ENCODE peak calls at places on chromosomes 12 and 14, in five cellular contexts. Q, I, G, H and P are unnamed samples.

GRCh38 chr12:127810026-127810425 is 456.9 kb upstream of the TMEM132C start:
- DNase-seq in Q (no peak), I (no peak), G (peak), H (peak), P (no peak)

GRCh38 chr14:38616959-38617358 is 361.1 kb upstream of the CLEC14A start:
- DNase-seq in Q (peak), I (no peak), G (no peak), H (peak), P (no peak)

GRCh38 chr14:105485720-105486332 is 860 bp upstream of the CRIP1 start:
- DNase-seq in Q (no peak), I (no peak), G (peak), H (peak), P (peak)

GRCh38 chr12:28269851-28270250 is 79.6 kb downstream of the CCDC91 start:
- DNase-seq in Q (no peak), I (no peak), G (no peak), H (no peak), P (no peak)

GRCh38 chr12:122304924-122305323 is 38.6 kb upstream of the VPS33A start:
- DNase-seq in Q (peak), I (no peak), G (no peak), H (no peak), P (no peak)

GRCh38 chr12:60072911-60073310 is 477.1 kb downstream of the SLC16A7 start:
- DNase-seq in Q (peak), I (no peak), G (peak), H (peak), P (no peak)

GRCh38 chr12:111361073-111361716 is 7.7 kb downstream of the PHETA1 start:
- DNase-seq in Q (no peak), I (no peak), G (no peak), H (no peak), P (no peak)

GRCh38 chr12:80469681-80470080 is 25.6 kb downstream of the PTPRQ start:
- DNase-seq in Q (no peak), I (no peak), G (no peak), H (no peak), P (no peak)

GRCh38 chr12:12613334-12613733 is 1.7 kb downstream of the CREBL2 start:
- DNase-seq in Q (no peak), I (no peak), G (peak), H (no peak), P (no peak)
- H3K23ac ChIP-seq in Q (peak), I (no peak), G (no peak), H (no peak), P (no peak)

GRCh38 chr14:95258156-95258555 is 61.6 kb downstream of the CLMN start:
- DNase-seq in Q (no peak), I (no peak), G (no peak), H (no peak), P (no peak)
- H3K23ac ChIP-seq in Q (no peak), I (no peak), G (no peak), H (peak), P (no peak)

GRCh38 chr12:118581396-118581795 is 205.0 kb downstream of the SUDS3 start:
- DNase-seq in Q (no peak), I (no peak), G (no peak), H (no peak), P (no peak)

GRCh38 chr12:118571730-118572129 is 195.4 kb downstream of the SUDS3 start:
- DNase-seq in Q (no peak), I (no peak), G (no peak), H (no peak), P (no peak)

DNA sequence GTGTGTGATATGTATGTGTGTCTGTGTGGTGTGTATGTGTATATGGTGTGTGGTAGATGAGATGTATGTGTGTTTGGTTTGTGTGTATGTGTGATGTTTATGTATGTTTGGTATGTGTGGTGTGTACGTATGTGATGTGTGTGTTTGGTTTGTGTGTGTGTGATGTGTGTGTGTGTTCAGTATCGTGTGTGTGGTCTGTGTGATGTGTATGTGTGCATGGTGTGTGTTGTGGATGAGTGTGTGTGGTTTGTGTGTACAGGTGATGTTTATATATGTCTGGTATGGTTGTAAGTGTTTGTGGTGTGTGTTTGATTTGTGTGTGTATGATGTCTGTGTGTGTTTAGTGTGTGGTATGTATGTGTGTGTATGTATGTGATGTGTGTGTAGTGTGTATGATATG is 199.4 kb downstream of the SUDS3 start:
- DNase-seq in Q (no peak), I (no peak), G (no peak), H (no peak), P (no peak)
- H3K23ac ChIP-seq in Q (no peak), I (no peak), G (no peak), H (no peak), P (no peak)

DNA sequence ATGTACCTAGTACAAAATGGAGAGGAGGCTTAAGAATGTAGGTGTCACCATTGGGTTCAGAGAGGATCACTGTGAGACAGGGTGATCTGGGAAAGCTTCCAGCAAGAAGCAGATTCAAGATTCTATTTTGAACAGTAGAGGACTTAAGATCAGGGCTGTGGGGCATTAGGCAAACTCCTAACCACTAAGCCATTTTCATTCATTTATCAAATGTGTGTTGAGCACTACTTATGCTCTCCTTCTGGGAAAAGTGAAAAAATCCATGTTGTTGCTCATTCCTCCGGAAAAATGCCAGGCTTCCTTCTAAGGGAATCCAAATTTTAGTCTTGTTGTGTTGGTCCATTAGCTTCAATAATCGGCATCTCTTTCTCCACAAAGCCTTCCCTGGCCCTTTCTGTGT is 163.4 kb downstream of the NUAK1 start:
- DNase-seq in Q (no peak), I (no peak), G (no peak), H (no peak), P (no peak)
- H3K23ac ChIP-seq in Q (no peak), I (no peak), G (no peak), H (no peak), P (no peak)

DNA sequence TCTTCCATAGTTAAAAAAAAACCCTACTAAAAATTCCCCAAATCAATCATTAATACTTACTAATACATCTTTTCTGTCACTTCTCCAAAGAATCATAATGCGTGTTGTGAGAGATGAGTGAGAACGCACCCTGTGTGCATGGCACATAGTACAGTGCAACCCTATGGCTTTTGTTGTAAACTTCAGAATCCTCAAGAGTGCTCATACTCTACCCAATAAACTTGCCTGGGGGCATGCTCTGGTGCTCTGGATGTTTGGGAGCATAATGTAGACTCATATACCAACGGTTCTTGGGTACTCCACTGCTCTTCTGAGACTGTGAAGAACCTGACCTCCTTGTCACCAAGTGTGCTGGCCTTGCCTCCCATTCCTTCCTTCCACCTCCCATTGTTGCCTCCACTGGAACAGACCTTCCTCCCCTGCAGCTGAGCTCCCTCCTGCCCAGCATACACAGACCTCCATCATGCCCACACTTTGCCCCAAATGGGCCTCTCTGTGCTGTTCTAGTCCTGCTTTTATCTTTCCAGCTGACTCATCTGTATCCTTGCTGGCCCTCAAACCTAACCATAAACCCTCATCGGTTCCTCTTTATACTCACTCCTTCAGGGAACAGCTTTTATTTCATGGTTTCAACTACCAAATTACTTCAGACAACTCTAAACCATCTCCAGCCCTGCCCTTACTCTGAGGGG is 8.9 kb downstream of the DCP1B start:
- DNase-seq in Q (no peak), I (no peak), G (no peak), H (no peak), P (no peak)
- H3K23ac ChIP-seq in Q (peak), I (no peak), G (no peak), H (no peak), P (no peak)

GRCh38 chr12:113609692-113610469 is 138.2 kb upstream of the LHX5 start:
- DNase-seq in Q (no peak), I (peak), G (no peak), H (no peak), P (peak)

GRCh38 chr12:113611652-113612051 is 140.0 kb upstream of the LHX5 start:
- DNase-seq in Q (no peak), I (no peak), G (no peak), H (no peak), P (no peak)

GRCh38 chr12:113612076-113612728 is 140.5 kb upstream of the LHX5 start:
- DNase-seq in Q (no peak), I (no peak), G (no peak), H (no peak), P (no peak)

GRCh38 chr12:113613414-113613813 is 141.7 kb upstream of the LHX5 start:
- DNase-seq in Q (no peak), I (no peak), G (no peak), H (no peak), P (no peak)

DNA sequence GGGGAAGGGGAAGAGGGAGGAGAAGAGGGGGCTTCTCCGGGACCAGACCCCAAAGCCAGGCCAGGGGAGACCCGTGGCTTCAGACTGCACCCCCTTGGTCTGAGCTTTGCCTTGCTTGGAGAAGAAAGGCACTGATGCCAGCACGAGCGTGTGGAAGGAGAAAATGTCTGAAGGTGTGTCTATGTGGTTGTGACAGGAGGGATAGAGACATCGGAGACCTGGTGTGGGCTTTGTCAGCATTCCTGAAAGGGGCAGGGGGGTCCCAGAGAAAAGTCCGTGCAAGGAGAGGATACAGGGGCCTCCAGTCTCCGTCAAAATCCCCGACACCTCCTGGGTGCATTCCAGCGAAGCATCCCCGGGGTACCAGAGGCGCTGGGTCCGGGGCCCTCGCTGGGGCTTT is 139.0 kb upstream of the LHX5 start:
- DNase-seq in Q (no peak), I (no peak), G (no peak), H (no peak), P (no peak)
- H3K23ac ChIP-seq in Q (no peak), I (no peak), G (no peak), H (no peak), P (no peak)

GRCh38 chr12:68013181-68013580 is 23.9 kb downstream of the IFNG-AS1 start:
- DNase-seq in Q (no peak), I (no peak), G (no peak), H (no peak), P (no peak)
- H3K23ac ChIP-seq in Q (no peak), I (no peak), G (no peak), H (no peak), P (no peak)

GRCh38 chr12:50415899-50416479 is 15.3 kb downstream of the LARP4 start:
- DNase-seq in Q (no peak), I (no peak), G (no peak), H (no peak), P (no peak)

GRCh38 chr12:50419112-50419909 is 18.6 kb downstream of the LARP4 start:
- DNase-seq in Q (no peak), I (no peak), G (no peak), H (peak), P (no peak)
- H3K23ac ChIP-seq in Q (no peak), I (no peak), G (no peak), H (no peak), P (no peak)

DNA sequence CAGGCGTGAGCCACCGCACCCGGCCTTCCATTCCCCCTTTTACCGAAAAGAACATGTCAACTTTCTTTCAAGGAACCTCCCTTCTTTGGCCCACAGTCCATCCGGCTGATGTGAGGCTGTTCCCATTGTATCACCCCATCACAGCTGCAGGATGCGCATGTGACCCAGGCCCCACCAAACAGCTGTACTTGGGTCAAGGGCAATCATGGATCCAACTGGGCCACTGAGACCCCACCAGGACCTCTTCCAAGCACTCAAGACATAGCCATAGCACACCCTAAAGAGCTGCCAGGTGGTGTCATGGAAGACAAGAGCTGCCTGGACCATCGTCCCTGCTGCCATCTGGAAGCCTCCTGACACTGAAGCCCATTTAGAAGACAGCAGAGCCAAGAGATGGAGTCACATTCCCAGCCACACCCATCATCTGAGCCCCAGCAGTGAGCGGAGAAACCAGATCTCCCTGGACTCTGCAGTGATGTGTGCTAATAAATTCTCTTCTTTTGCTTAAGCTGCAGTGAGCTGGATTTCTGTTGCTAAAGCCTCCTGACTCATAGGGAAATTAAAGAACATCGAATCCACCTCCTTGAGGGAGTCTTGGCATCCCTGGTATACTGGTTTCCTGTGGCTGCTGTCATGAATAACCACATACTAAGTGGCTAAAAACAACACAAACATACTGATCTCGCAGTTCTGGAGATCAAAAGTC is 105.6 kb downstream of the KSR2 start:
- DNase-seq in Q (no peak), I (no peak), G (no peak), H (no peak), P (no peak)
- H3K23ac ChIP-seq in Q (no peak), I (no peak), G (no peak), H (no peak), P (no peak)